ENCODE peak calls at places on chromosome 17, in seven cellular contexts. K is GM23338, R is GM23248, E is neural progenitor cell, Y is SK-N-SH, M is PC-3, H is PC-9. I is an unnamed sample. For H3F3A and H4K20me1, the result is how much of the 10 kb centered on the place peaks cover.

GRCh38 chr17:38425744-38426143 is 2.5 kb upstream of the ARHGAP23 start:
- DNase-seq in E (no peak), H (no peak), Y (no peak), M (no peak), R (no peak), K (no peak), I (no peak)

GRCh38 chr17:48704521-48704920 is 17.8 kb downstream of the PRAC1 start:
- DNase-seq in M (no peak), Y (no peak), K (no peak), E (no peak), H (no peak), R (no peak), I (no peak)

GRCh38 chr17:72030067-72030899 is 90.5 kb upstream of the SOX9 start:
- DNase-seq in Y (no peak), M (peak), E (peak), K (peak), H (no peak), R (peak), I (peak)

GRCh38 chr17:73932216-73932749 is 271.2 kb upstream of the RPL38 start:
- DNase-seq in H (no peak), R (no peak), M (no peak), K (no peak), Y (no peak), E (no peak), I (no peak)

GRCh38 chr17:8556074-8556473 is 74.5 kb downstream of the MYH10 start:
- DNase-seq in Y (no peak), M (peak), E (no peak), H (no peak), R (peak), K (no peak), I (no peak)

GRCh38 chr17:64992325-64992802 is 64.2 kb downstream of the GNA13 start:
- DNase-seq in R (peak), M (peak), E (no peak), Y (no peak), H (peak), K (no peak), I (no peak)

GRCh38 chr17:40516581-40517285 is 15.3 kb upstream of the TNS4 start:
- DNase-seq in R (peak), M (peak), H (peak), K (no peak), Y (peak), E (no peak), I (peak)

GRCh38 chr17:9271989-9272388 is 250.7 kb downstream of the NTN1 start:
- DNase-seq in M (no peak), Y (no peak), R (peak), H (no peak), K (no peak), E (no peak), I (no peak)

GRCh38 chr17:72151565-72152391 is 31.0 kb downstream of the SOX9 start:
- DNase-seq in Y (peak), E (peak), M (peak), H (peak), R (peak), K (peak), I (no peak)

GRCh38 chr17:28982191-28982793 is 23.5 kb downstream of the SEZ6 start:
- DNase-seq in K (no peak), E (no peak), M (no peak), R (no peak), H (peak), Y (no peak), I (peak)

GRCh38 chr17:879546-879945 is 97.4 kb downstream of the MRM3 start:
- DNase-seq in R (peak), Y (no peak), K (peak), H (peak), M (peak), E (peak), I (peak)

GRCh38 chr17:72465191-72466024 is 344.6 kb downstream of the SOX9 start:
- DNase-seq in H (peak), E (no peak), K (no peak), R (peak), M (peak), Y (no peak), I (no peak)

GRCh38 chr17:78992542-78993212 is 13.0 kb upstream of the LGALS3BP start:
- DNase-seq in M (no peak), K (no peak), R (no peak), E (no peak), H (no peak), Y (no peak), I (no peak)

GRCh38 chr17:40190197-40191021 is 13.1 kb downstream of the RAPGEFL1 start:
- DNase-seq in Y (peak), H (no peak), M (peak), E (peak), R (peak), K (peak), I (peak)

GRCh38 chr17:79716183-79716797 is 14.5 kb upstream of the ENPP7 start:
- DNase-seq in H (no peak), Y (peak), M (no peak), R (no peak), E (no peak), K (no peak), I (no peak)

GRCh38 chr17:73192219-73192893 is 499 bp upstream of the COG1 start:
- DNase-seq in Y (peak), H (peak), K (peak), R (peak), M (peak), E (peak), I (peak)

GRCh38 chr17:78613423-78613822 is 36.2 kb upstream of the DNAH17 start:
- DNase-seq in R (no peak), E (no peak), H (no peak), K (no peak), Y (peak), M (no peak), I (no peak)

GRCh38 chr17:66860204-66860603 is 25.3 kb downstream of the CACNG5 start:
- DNase-seq in K (no peak), E (no peak), M (no peak), H (no peak), R (no peak), Y (no peak), I (no peak)

GRCh38 chr17:31309525-31309924 is 4.3 kb downstream of the EVI2B start:
- DNase-seq in R (no peak), Y (no peak), K (no peak), H (no peak), M (no peak), E (no peak), I (peak)

GRCh38 chr17:32152130-32152529 is 9.8 kb downstream of the RHOT1 start:
- DNase-seq in E (no peak), K (no peak), H (no peak), M (no peak), Y (no peak), R (no peak), I (no peak)

GRCh38 chr17:76791053-76791980 is 53.4 kb downstream of the MFSD11 start:
- DNase-seq in E (no peak), M (peak), H (no peak), Y (peak), K (no peak), R (peak), I (peak)

GRCh38 chr17:36463916-36464764 is 22.3 kb upstream of the ZNHIT3 start:
- DNase-seq in K (peak), Y (no peak), H (no peak), R (peak), M (peak), E (peak), I (peak)

GRCh38 chr17:81257533-81257932 is 18.4 kb downstream of the NDUFAF8 start:
- DNase-seq in H (no peak), M (no peak), R (no peak), K (no peak), Y (no peak), E (no peak), I (no peak)

GRCh38 chr17:54870671-54871175 is 29.9 kb upstream of the TOM1L1 start:
- DNase-seq in H (no peak), Y (no peak), R (no peak), K (no peak), M (no peak), E (no peak), I (no peak)

DNA sequence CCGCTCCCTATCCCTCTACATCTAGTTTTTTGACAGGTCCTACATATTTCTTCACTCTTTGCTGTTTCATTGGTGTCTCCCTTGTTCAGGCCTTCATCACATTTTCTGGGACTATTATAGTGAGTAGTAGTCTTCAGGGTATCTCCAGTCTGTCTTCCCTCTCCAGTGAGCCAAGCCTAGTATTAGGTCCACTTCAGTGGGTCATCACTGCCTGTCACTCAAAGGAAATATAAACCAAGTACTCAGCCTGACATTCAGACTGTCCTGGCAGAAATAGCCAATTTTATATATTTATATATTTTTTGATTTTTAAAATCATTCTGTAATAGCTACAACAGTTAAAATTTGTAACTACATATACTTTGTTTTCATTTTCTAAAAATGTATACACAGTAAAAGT is 137.8 kb downstream of the CYB561 start:
- DNase-seq in E (no peak), K (no peak), Y (no peak), H (no peak), M (no peak), R (no peak), I (no peak)
- H3K4me2 ChIP-seq in E (no peak), K (no peak), Y (no peak), H (no peak), M (no peak), R (no peak), I (no peak)

DNA sequence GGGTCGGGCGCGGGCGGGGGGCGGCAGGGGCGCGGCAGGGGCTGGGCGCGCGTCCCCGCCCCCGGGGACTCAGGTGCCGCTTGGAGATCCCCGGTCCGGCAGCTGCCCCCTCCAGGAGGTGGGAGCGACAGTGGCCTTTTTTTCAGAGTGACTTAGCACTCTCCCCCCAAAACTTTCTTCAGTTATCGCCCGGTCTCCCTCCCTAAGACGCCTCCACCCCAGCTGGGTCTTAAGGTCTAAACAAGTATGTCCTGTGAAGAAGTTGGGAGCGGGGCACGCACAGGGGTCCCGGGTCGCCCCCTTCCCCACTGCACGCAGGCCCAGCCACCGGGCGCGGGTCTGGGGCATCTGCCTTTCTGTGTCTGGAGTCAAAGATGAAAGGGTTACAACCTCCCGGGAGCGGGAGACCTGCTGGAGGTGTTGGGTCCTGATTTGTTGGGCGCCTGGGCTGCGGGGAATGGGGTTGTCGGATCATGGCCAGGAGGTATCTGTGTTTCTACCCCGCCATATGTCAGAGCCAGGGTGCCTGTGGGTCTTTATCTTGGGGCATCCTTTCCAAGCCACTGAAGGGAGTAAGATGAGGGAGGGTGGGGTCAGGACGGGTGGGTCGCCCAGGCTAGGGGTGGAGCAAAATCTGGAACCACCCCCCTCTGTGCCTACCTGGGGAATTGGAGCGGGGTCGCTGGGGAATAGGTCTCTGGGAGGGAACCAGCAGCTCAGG is 748 bp downstream of the FMNL1 start:
- DNase-seq in H (no peak), K (peak), E (peak), R (no peak), M (no peak), Y (peak), I (peak)
- H3F3A ChIP-seq in H (under half), K (under half), E (under half), R (under half), M (under half), Y (under half), I (half or more)

DNA sequence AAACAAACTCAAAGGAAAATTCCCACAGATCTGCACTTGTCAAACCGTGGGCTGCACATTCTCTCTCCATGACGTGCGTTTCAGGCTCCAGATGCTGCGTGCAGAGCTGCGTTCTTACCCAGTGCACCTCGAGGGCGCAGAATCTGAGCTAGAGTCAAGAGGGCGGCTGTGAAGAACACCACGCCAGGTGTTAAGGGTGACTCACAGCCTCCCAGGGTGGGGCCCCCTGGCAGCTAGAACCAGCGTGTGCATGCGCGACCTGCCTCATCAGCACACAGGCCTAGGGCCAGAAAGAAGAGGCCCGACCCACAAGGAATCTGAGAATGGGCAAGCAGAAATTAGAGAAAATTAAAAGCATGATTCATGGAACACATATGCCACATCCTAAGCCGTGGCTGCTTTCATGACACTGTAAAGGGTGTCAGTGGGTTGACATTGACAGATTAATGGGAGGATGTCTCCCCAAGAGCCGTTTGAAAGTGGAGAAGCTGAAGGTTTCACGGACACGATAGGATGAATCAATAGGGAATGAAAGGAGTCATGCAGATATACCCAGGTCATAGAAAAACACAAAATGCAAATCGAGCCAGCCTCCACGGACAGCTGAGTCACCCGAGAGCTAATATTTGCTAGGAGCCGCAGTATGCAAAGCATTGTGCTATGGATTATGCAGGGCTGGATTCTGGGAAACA is 29.0 kb downstream of the MARCHF10 start:
- DNase-seq in R (peak), H (peak), M (peak), E (no peak), Y (peak), K (no peak), I (no peak)
- H4K20me1 ChIP-seq in R (under half), H (under half), M (under half), E (under half), Y (under half), K (under half), I (under half)

DNA sequence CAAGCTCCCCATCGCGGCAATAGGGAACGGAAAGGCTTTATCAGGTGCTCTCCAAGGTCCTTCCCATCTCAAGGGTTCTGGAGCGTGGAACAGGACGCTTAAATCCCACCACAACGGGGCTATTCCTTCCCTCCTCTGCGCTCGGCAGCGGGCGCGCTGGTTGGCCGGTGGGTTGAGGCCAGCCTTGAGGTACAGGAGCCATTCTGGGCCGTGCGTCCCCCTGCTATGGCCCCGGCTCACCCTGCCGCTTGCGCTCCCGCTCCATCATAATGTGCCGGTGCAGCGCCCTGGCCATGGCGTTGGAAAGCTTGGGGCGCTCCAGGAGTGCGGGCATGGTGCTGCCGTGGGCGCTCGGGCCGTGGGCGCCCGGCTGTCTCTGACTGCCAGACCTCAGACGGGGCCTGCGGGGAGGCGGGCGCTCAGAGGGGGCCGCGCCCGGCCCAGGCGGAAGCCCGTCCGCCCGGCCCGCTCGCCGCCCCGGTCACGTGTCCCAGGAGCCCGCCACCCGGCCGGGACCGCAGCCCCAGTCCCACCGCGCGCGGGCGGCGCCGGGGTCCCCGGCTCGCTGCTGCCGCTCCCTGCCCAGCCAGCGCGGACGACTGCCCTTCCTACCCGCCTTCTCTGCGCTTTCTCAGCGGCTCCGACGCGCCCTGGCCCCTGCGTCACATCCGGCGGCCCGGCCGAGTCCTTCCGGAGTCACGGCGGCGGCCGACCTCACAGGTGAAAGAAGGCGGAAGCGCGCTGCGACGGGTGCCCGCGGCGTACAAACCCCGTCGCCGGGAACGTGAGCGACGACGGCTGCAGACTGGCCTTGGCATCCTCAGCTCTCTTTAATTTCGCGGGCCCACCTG is at the start of gene GPS2:
- DNase-seq in K (peak), M (peak), H (peak), Y (peak), E (peak), R (peak), I (peak)
- H3K4me2 ChIP-seq in K (peak), M (peak), H (peak), Y (peak), E (peak), R (peak), I (peak)

DNA sequence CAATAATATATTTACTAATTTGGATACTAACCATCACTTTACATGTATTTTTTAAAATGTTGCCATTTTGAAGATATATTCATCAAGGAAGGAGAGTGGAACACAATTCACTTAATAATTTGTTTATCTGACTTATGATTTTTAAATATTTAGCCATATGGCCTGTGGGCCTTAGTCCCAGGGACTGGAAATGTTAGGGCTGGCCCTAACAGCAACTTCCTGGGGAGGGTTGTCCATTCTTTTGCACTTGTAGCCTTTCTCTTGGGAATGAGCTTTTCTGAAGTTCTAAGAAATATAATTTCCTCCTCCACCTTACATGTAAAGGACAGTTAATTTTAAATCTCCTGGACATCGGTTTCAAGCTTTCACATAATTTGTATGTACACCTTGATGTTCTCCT is 27.7 kb upstream of the WSB1 start:
- DNase-seq in Y (no peak), E (no peak), R (no peak), H (no peak), K (no peak), M (no peak), I (no peak)
- H3F3A ChIP-seq in Y (under half), E (under half), R (under half), H (under half), K (under half), M (under half), I (under half)

DNA sequence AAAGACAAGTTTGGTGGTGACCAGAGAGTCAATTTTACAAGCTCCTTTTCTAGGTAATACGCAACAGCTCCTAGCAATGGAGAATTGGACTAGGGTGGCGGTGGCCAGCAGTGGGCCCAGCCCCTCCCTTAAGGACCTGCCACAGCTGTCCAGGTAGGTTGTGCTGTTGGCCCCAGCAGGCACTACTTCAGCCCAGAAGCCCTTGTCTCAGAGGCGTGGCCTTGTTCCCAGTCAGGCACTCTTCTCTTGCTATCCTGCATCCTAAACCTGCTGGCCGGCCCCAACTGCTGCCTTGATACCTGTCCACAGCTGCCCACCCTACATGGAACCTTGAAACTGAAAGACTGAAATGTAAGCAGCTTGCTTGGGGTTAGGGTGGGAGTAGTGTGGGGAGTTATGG is 989 bp upstream of the GALK1 start:
- DNase-seq in R (no peak), K (no peak), H (no peak), E (no peak), M (no peak), Y (peak), I (no peak)
- H4K20me1 ChIP-seq in R (under half), K (under half), H (under half), E (under half), M (under half), Y (under half), I (under half)